ENCODE peak calls at places on chromosomes 16 and 17, in five cellular contexts. I, C, B, V and N are unnamed samples.

GRCh38 chr17:43900183-43900857 is 7.0 kb downstream of the MPP2 start:
- ATAC-seq in B (peak), C (peak), V (peak), I (peak), N (peak)

GRCh38 chr17:30345527-30346075 is 11.7 kb upstream of the TMIGD1 start:
- ATAC-seq in I (no peak), C (no peak), B (no peak), V (no peak), N (no peak)

GRCh38 chr16:89530401-89531381 is 22.5 kb downstream of the SPG7 start:
- ATAC-seq in B (no peak), C (no peak), V (no peak), I (no peak), N (no peak)

GRCh38 chr17:48131216-48131824 is 23.8 kb downstream of the SNX11 start:
- ATAC-seq in I (peak), V (no peak), B (no peak), C (peak), N (peak)

GRCh38 chr16:46747777-46748651 is at the start of gene MYLK3:
- ATAC-seq in I (no peak), V (no peak), B (no peak), C (no peak), N (no peak)

GRCh38 chr16:30084816-30085159 is 6.9 kb downstream of the TBX6 start:
- ATAC-seq in I (no peak), C (no peak), V (peak), B (no peak), N (peak)

GRCh38 chr17:78438271-78438691 is 59.8 kb downstream of the PGS1 start:
- ATAC-seq in B (no peak), I (no peak), V (no peak), C (peak), N (no peak)

GRCh38 chr17:38868095-38868967 is 1.5 kb upstream of the LASP1 start:
- ATAC-seq in C (no peak), B (no peak), V (no peak), I (no peak), N (peak)

GRCh38 chr17:21542991-21543390 is 149.3 kb upstream of the KCNJ18 start:
- ATAC-seq in I (no peak), B (no peak), V (no peak), C (no peak), N (no peak)

GRCh38 chr17:7002288-7003047 is 6.6 kb downstream of the ALOX12 start:
- ATAC-seq in C (no peak), I (no peak), V (no peak), B (no peak), N (no peak)

GRCh38 chr16:81003610-81004460 is 2.9 kb downstream of the CMC2 start:
- ATAC-seq in B (no peak), V (no peak), C (no peak), I (no peak), N (no peak)

GRCh38 chr16:85872666-85873561 is 26.0 kb upstream of the IRF8 start:
- ATAC-seq in V (no peak), B (no peak), C (no peak), I (peak), N (peak)

GRCh38 chr16:67773569-67774456 is 32.5 kb downstream of the RANBP10 start:
- ATAC-seq in V (no peak), I (peak), B (no peak), C (no peak), N (no peak)

GRCh38 chr16:83983491-83983890 is 15.4 kb downstream of the NECAB2 start:
- ATAC-seq in V (no peak), I (no peak), C (no peak), B (no peak), N (no peak)

GRCh38 chr17:38920374-38921291 is 4.8 kb upstream of the LASP1NB start:
- ATAC-seq in V (no peak), B (no peak), I (no peak), C (no peak), N (no peak)

GRCh38 chr17:80887639-80888175 is 103.9 kb upstream of the CHMP6 start:
- ATAC-seq in C (no peak), I (no peak), B (no peak), V (no peak), N (no peak)